ENCODE peak calls at places on chromosomes 3 and 15, in seven cellular contexts. T is sigmoid colon, I is heart right ventricle, C is uterus, F is progenitor cell of endocrine pancreas, H is nephron progenitor cell, R is Calu3. G is an unnamed sample.

GRCh38 chr3:12227833-12228232 is 61.0 kb upstream of the PPARG start:
- DNase-seq in T (no peak), I (no peak), C (no peak), F (no peak), H (no peak), R (no peak), G (no peak)

GRCh38 chr15:50563756-50564155 is 17.3 kb upstream of the USP50 start:
- DNase-seq in T (no peak), I (no peak), C (no peak), F (no peak), H (no peak), R (no peak), G (no peak)

GRCh38 chr3:179146911-179147570 is 1.1 kb upstream of the PIK3CA start:
- DNase-seq in T (no peak), I (peak; percentile 28), C (no peak), F (no peak), H (peak; percentile 21), R (peak; percentile 55), G (no peak)

GRCh38 chr3:5294360-5294759 is 106.9 kb downstream of the EDEM1 start:
- DNase-seq in T (no peak), I (no peak), C (no peak), F (no peak), H (no peak), R (no peak), G (no peak)

GRCh38 chr3:145125307-145125706 is 1035.7 kb downstream of the PLOD2 start:
- DNase-seq in T (no peak), I (no peak), C (no peak), F (no peak), H (no peak), R (no peak), G (no peak)

GRCh38 chr3:195003006-195003892 is 267.7 kb downstream of the XXYLT1 start:
- DNase-seq in T (peak; percentile 83), I (peak; percentile 63), C (peak; percentile 77), F (no peak), H (no peak), R (no peak), G (no peak)

GRCh38 chr3:9402410-9403228 is 5.2 kb downstream of the SETD5 start:
- DNase-seq in T (no peak), I (peak; percentile 36), C (no peak), F (peak; percentile 44), H (peak; percentile 64), R (peak; percentile 66), G (no peak)

GRCh38 chr3:143209715-143210059 is 90.1 kb downstream of the CHST2 start:
- DNase-seq in T (no peak), I (no peak), C (no peak), F (no peak), H (no peak), R (no peak), G (no peak)

GRCh38 chr3:48403533-48404439 is 26.1 kb downstream of the PLXNB1 start:
- DNase-seq in T (peak; percentile 65), I (no peak), C (peak; percentile 13), F (no peak), H (no peak), R (no peak), G (peak; percentile 13)

GRCh38 chr3:132318451-132318850 is 1.2 kb downstream of the ACP3 start:
- DNase-seq in T (no peak), I (no peak), C (no peak), F (no peak), H (no peak), R (no peak), G (no peak)

GRCh38 chr15:52529940-52530339 is 1.3 kb upstream of the MYO5A start:
- DNase-seq in T (no peak), I (no peak), C (no peak), F (no peak), H (no peak), R (no peak), G (no peak)

GRCh38 chr15:52527898-52528464 is 699 bp downstream of the MYO5A start:
- DNase-seq in T (peak; percentile 66), I (peak; percentile 10), C (peak; percentile 27), F (no peak), H (no peak), R (peak; percentile 5), G (peak; percentile 25)

GRCh38 chr15:52527196-52527897 is 1.3 kb downstream of the MYO5A start:
- DNase-seq in T (no peak), I (no peak), C (no peak), F (no peak), H (no peak), R (no peak), G (no peak)

GRCh38 chr15:52529289-52529929 is 729 bp upstream of the MYO5A start:
- DNase-seq in T (no peak), I (no peak), C (no peak), F (no peak), H (no peak), R (no peak), G (no peak)

DNA sequence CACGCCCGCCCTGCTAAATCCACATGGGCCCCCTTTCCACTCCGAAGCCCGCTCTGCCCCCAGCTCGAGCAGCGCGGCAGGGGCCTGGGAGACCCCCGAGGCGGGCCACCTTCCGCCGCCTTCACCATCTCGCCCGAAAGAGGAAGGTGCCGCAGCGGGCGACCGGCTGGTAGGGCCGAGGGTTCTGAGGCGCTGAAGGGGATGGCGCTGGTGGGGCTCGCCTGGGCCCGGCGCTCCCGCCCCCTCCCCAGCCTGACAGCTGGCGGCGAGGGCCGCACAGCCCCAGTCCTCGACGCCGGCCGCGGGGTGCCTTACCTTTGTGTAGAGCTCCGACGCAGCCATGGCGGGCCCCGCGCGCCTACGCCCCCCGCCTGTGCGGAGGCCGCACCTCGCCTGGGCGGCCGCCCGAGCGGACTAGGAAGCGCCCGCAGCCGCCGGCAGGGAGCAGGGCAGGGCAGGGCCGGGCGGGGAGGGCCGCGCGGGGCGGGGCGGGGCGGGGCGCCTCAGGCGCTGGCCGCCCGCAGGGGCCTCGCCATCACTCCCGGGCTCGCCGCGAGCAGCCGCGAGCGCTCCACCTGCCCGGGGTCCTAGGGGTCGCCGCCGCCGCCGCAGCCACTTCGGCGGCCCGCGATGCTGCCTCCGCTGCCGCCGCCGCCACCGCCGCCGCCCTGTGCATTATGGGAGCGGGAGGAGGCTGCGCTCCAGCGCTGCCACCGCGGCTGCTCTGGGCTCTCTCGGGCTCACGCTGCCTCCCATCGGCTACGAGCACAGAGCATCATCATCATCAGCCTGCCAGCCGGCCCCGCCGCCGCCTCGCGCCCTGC is at the start of gene MYO5A:
- DNase-seq in T (peak; percentile 84), I (peak; percentile 60), C (peak; percentile 65), F (peak; percentile 65), H (peak; percentile 78), R (peak; percentile 57), G (peak; percentile 71)
- TF ChIP-seq CTCF in T (no peak), I (no peak), C (peak; percentile 34), F (peak; percentile 7), H (no peak), R (no peak), G (no peak)

GRCh38 chr3:69391554-69391953 is 5.7 kb upstream of the FRMD4B start:
- DNase-seq in T (no peak), I (no peak), C (no peak), F (no peak), H (no peak), R (no peak), G (no peak)
- TF ChIP-seq CTCF in T (no peak), I (no peak), C (no peak), F (no peak), H (no peak), R (no peak), G (no peak)

GRCh38 chr15:70265986-70266385 is 168.3 kb upstream of the TLE3 start:
- DNase-seq in T (no peak), I (no peak), C (no peak), F (no peak), H (no peak), R (no peak), G (no peak)

GRCh38 chr15:70266412-70267089 is 168.8 kb upstream of the TLE3 start:
- DNase-seq in T (peak; percentile 91), I (peak; percentile 74), C (peak; percentile 89), F (no peak), H (no peak), R (peak; percentile 71), G (peak; percentile 37)

GRCh38 chr15:70264738-70265465 is 167.2 kb upstream of the TLE3 start:
- DNase-seq in T (no peak), I (no peak), C (no peak), F (no peak), H (no peak), R (no peak), G (no peak)

GRCh38 chr15:70264014-70264492 is 166.3 kb upstream of the TLE3 start:
- DNase-seq in T (peak; percentile 84), I (peak; percentile 46), C (peak; percentile 72), F (no peak), H (peak; percentile 70), R (no peak), G (no peak)

DNA sequence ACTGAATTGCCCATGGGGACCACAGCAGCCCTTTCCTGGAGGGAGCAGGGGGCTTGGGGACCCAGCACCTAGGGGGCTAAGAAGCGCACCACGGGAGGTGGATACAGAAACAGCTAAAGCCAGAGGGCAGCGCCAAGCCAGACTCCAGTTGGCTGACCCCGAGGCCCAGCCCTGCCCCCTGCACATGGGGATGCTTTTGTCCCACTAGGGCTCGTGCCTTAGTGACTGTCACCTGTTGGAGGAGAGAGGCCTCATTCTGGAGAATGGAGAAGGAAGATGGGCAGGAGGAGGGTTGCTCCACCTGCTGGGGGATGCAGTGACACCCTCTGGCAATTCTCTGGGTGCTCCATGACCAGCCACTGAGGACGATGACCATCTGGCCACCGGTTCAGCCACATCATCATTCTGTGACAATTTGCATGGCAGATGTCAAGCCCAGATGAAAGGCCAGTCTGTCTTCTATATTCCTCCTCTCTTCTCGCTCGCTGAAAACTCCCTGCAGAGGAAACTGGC is 167.8 kb upstream of the TLE3 start:
- DNase-seq in T (no peak), I (no peak), C (no peak), F (no peak), H (no peak), R (no peak), G (no peak)
- TF ChIP-seq CTCF in T (no peak), I (peak; percentile 15), C (no peak), F (no peak), H (no peak), R (no peak), G (no peak)

GRCh38 chr3:187000711-187001151 is 70.4 kb downstream of the ST6GAL1 start:
- DNase-seq in T (no peak), I (no peak), C (no peak), F (no peak), H (no peak), R (no peak), G (no peak)

GRCh38 chr3:187006884-187007630 is 76.7 kb downstream of the ST6GAL1 start:
- DNase-seq in T (no peak), I (no peak), C (no peak), F (no peak), H (no peak), R (no peak), G (no peak)

GRCh38 chr3:186998937-186999368 is 68.6 kb downstream of the ST6GAL1 start:
- DNase-seq in T (no peak), I (no peak), C (no peak), F (no peak), H (peak; percentile 19), R (no peak), G (no peak)

GRCh38 chr3:187005827-187006481 is 75.6 kb downstream of the ST6GAL1 start:
- DNase-seq in T (no peak), I (no peak), C (no peak), F (no peak), H (no peak), R (no peak), G (no peak)

DNA sequence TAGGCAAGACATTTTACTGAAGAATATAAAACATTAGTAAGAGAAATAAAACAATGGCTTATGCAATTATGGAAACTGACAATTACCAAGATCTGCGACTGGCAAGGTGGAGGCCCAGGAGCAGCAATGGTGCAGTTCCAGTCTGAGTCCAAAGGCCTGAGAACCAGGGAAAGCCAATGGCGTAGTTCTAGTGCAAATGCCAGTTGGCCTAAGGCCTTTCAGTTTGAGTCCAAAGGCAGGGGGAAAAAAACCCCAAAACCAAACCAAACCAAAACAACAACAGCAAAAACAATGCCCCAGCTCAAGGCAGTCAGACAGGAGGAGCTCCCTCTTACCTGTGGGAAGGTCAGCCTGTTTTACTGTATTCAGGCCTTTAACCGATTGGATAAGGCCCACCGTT is 72.6 kb downstream of the ST6GAL1 start:
- DNase-seq in T (no peak), I (no peak), C (no peak), F (no peak), H (no peak), R (no peak), G (no peak)
- TF ChIP-seq CTCF in T (no peak), I (no peak), C (no peak), F (no peak), H (no peak), R (no peak), G (no peak)